ENCODE peak calls at places on chromosomes 4 and X, in six cellular contexts. T is vagina, G is kidney, B is body of pancreas, Y is nephron progenitor cell, K is foreskin keratinocyte. S is an unnamed sample.

GRCh38 chrX:10039821-10040793 is 72.9 kb downstream of the CLDN34 start:
- DNase-seq in T (no peak), G (no peak), B (no peak), Y (no peak), K (no peak), S (no peak)

GRCh38 chr4:184472540-184473264 is 1.6 kb downstream of the IRF2 start:
- DNase-seq in T (no peak), G (peak), B (peak), Y (peak), K (peak), S (peak)

GRCh38 chrX:154546354-154547244 is at the start of gene G6PD:
- DNase-seq in T (no peak), G (no peak), B (peak), Y (peak), K (peak), S (peak)

GRCh38 chrX:124719060-124719459 is 372.7 kb downstream of the SH2D1A start:
- DNase-seq in T (no peak), G (no peak), B (no peak), Y (no peak), K (no peak), S (no peak)

GRCh38 chrX:137166591-137166990 is 132.8 kb upstream of the GPR101 start:
- DNase-seq in T (no peak), G (no peak), B (peak), Y (peak), K (no peak), S (peak)

GRCh38 chr4:62618042-62618441 is 1417.9 kb downstream of the ADGRL3 start:
- DNase-seq in T (no peak), G (no peak), B (no peak), Y (no peak), K (no peak), S (no peak)

GRCh38 chrX:20530319-20530979 is 263.7 kb upstream of the RPS6KA3 start:
- DNase-seq in T (no peak), G (no peak), B (peak), Y (peak), K (no peak), S (peak)

GRCh38 chr4:24630937-24631336 is 46.6 kb upstream of the DHX15 start:
- DNase-seq in T (no peak), G (no peak), B (no peak), Y (no peak), K (no peak), S (no peak)

GRCh38 chr4:153409412-153409811 is 56.7 kb upstream of the TMEM131L start:
- DNase-seq in T (no peak), G (no peak), B (no peak), Y (no peak), K (peak), S (no peak)

GRCh38 chr4:15779336-15779735 is 1.2 kb downstream of the CD38 start:
- DNase-seq in T (no peak), G (no peak), B (peak), Y (peak), K (peak), S (peak)

GRCh38 chr4:21765810-21766407 is 182.7 kb downstream of the KCNIP4 start:
- DNase-seq in T (no peak), G (no peak), B (peak), Y (peak), K (peak), S (peak)

GRCh38 chrX:44344194-44344593 is 722 bp upstream of the EFHC2 start:
- DNase-seq in T (no peak), G (peak), B (no peak), Y (no peak), K (no peak), S (no peak)

GRCh38 chr4:4519296-4519898 is 22.5 kb downstream of the STX18 start:
- DNase-seq in T (no peak), G (no peak), B (no peak), Y (no peak), K (no peak), S (no peak)

GRCh38 chr4:176569301-176569700 is 223.4 kb downstream of the VEGFC start:
- DNase-seq in T (no peak), G (no peak), B (no peak), Y (no peak), K (no peak), S (no peak)

GRCh38 chrX:51496501-51497291 is at the start of gene NUDT11:
- DNase-seq in T (no peak), G (peak), B (peak), Y (peak), K (peak), S (peak)

GRCh38 chrX:49844622-49845021 is 15.5 kb downstream of the PAGE4 start:
- DNase-seq in T (no peak), G (no peak), B (no peak), Y (no peak), K (no peak), S (no peak)

GRCh38 chr4:166421556-166422156 is 548.6 kb downstream of the TLL1 start:
- DNase-seq in T (no peak), G (no peak), B (no peak), Y (no peak), K (peak), S (no peak)

GRCh38 chr4:161883157-161883556 is 280.6 kb downstream of the FSTL5 start:
- DNase-seq in T (no peak), G (no peak), B (no peak), Y (no peak), K (no peak), S (no peak)

GRCh38 chrX:77894921-77895886 is at the start of gene MAGT1:
- DNase-seq in T (peak), G (peak), B (peak), Y (peak), K (peak), S (peak)

GRCh38 chr4:8343051-8343966 is 73.8 kb downstream of the HTRA3 start:
- DNase-seq in T (peak), G (peak), B (no peak), Y (no peak), K (no peak), S (no peak)

GRCh38 chrX:107747596-107748161 is 27.9 kb downstream of the TSC22D3 start:
- DNase-seq in T (no peak), G (no peak), B (peak), Y (no peak), K (peak), S (no peak)

GRCh38 chr4:155033604-155034003 is 174.8 kb upstream of the NPY2R start:
- DNase-seq in T (no peak), G (no peak), B (no peak), Y (no peak), K (no peak), S (no peak)

GRCh38 chr4:42596918-42597317 is 60.0 kb downstream of the ATP8A1 start:
- DNase-seq in T (no peak), G (no peak), B (no peak), Y (no peak), K (no peak), S (no peak)

GRCh38 chr4:153233761-153234371 is 29.6 kb downstream of the TRIM2 start:
- DNase-seq in T (no peak), G (no peak), B (peak), Y (no peak), K (peak), S (no peak)

GRCh38 chr4:57148831-57149230 is 38.6 kb upstream of the IGFBP7 start:
- DNase-seq in T (no peak), G (no peak), B (no peak), Y (no peak), K (peak), S (no peak)

GRCh38 chr4:73679836-73680235 is 59.6 kb upstream of the RASSF6 start:
- DNase-seq in T (no peak), G (no peak), B (no peak), Y (no peak), K (peak), S (no peak)

GRCh38 chr4:150818661-150819060 is 196.4 kb downstream of the LRBA start:
- DNase-seq in T (no peak), G (no peak), B (no peak), Y (no peak), K (peak), S (no peak)

GRCh38 chr4:150817017-150817416 is 198.1 kb downstream of the LRBA start:
- DNase-seq in T (no peak), G (no peak), B (no peak), Y (no peak), K (no peak), S (no peak)

GRCh38 chr4:150818129-150818528 is 197.0 kb downstream of the LRBA start:
- DNase-seq in T (no peak), G (no peak), B (no peak), Y (no peak), K (no peak), S (no peak)

GRCh38 chr4:150816491-150816890 is 198.6 kb downstream of the LRBA start:
- DNase-seq in T (no peak), G (no peak), B (no peak), Y (no peak), K (no peak), S (no peak)

GRCh38 chr4:150814873-150815272 is 200.2 kb downstream of the LRBA start:
- DNase-seq in T (no peak), G (no peak), B (no peak), Y (no peak), K (no peak), S (no peak)
- TF ChIP-seq CTCF in T (no peak), G (no peak), B (no peak), Y (no peak), K (peak), S (no peak)

GRCh38 chr4:168831585-168831918 is 178.5 kb downstream of the CBR4 start:
- DNase-seq in T (no peak), G (no peak), B (no peak), Y (peak), K (no peak), S (no peak)

GRCh38 chr4:168830777-168831512 is 179.1 kb downstream of the CBR4 start:
- DNase-seq in T (no peak), G (no peak), B (no peak), Y (no peak), K (peak), S (no peak)

GRCh38 chr4:168835880-168836454 is 174.1 kb downstream of the CBR4 start:
- DNase-seq in T (no peak), G (no peak), B (no peak), Y (no peak), K (no peak), S (no peak)

GRCh38 chr4:168831919-168832745 is 177.9 kb downstream of the CBR4 start:
- DNase-seq in T (no peak), G (peak), B (peak), Y (peak), K (peak), S (peak)

DNA sequence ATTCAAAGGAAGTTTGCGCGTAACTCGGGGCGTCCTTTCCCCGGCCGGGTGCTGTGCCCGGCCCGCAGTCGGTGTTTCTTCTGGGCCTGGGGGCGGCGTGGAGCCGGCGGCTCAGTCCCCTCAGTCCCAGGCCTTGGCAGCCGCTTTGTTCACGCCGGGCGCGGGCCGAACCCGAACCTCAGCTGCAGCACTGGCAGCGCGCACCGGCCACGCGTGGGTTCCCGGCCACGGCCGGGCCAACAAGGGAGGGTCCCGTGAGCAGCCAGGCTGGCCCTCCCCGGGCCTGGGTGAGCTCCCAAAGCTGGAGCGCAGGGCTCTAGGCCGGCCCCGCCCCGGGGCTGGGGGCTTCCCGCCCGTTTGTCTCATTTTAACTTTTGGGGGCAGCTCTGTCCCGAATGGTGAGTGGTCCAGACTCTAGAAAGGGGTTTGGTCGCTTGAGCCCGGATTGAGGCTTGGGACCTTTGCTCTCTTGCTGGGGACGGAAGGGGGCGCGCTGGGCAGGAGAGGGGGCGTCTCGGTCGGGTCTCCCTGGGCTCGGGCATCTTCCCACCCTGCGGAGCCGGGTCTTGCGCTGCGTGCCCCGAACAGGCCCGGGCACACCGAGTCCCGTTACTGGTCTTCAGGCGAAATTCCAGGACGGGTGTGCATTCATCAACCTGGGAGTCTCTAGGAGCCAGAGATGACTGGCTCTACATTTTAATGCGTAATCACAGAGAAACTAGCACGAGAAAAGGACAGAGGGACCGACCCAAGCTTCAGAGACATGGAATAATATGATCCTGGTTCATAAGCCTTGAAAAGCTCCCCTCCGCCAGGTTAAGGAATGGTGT is 177.1 kb downstream of the CBR4 start:
- DNase-seq in T (no peak), G (peak), B (peak), Y (peak), K (peak), S (peak)
- TF ChIP-seq CTCF in T (no peak), G (no peak), B (no peak), Y (no peak), K (peak), S (no peak)

GRCh38 chrX:135737361-135738071 is 24.1 kb downstream of the CT45A1 start:
- DNase-seq in T (no peak), G (no peak), B (no peak), Y (no peak), K (no peak), S (no peak)
- TF ChIP-seq CTCF in T (no peak), G (no peak), B (no peak), Y (no peak), K (no peak), S (no peak)

DNA sequence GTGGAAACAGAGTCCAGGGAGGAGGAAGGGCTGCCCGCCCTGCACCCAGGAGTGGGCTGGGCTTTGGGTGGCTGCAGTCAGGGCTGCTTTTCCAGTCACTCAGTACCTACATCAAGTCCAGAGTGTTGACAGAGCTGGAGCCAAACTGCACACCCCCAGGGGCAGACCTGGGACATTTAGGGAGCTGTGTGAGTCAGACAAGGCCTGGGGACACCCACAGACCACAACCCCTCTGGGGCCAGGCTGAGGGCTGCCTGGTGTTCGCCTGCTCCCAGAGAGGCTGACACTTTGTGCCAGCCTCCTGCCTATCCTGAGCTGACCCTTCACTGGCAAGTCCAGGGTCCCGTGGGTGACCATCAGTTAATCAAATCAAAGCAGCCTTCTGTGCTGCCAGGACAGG is 240.0 kb downstream of the BCOR start:
- DNase-seq in T (no peak), G (no peak), B (no peak), Y (no peak), K (no peak), S (no peak)
- TF ChIP-seq CTCF in T (no peak), G (no peak), B (no peak), Y (no peak), K (no peak), S (no peak)

GRCh38 chr4:107666134-107666533 is 53.9 kb downstream of the PAPSS1 start:
- DNase-seq in T (no peak), G (no peak), B (no peak), Y (no peak), K (no peak), S (no peak)
- TF ChIP-seq CTCF in T (peak), G (peak), B (peak), Y (peak), K (peak), S (no peak)

GRCh38 chr4:174714393-174715211 is 114.4 kb downstream of the GLRA3 start:
- DNase-seq in T (no peak), G (no peak), B (peak), Y (peak), K (peak), S (peak)
- TF ChIP-seq CTCF in T (no peak), G (peak), B (peak), Y (peak), K (peak), S (peak)

DNA sequence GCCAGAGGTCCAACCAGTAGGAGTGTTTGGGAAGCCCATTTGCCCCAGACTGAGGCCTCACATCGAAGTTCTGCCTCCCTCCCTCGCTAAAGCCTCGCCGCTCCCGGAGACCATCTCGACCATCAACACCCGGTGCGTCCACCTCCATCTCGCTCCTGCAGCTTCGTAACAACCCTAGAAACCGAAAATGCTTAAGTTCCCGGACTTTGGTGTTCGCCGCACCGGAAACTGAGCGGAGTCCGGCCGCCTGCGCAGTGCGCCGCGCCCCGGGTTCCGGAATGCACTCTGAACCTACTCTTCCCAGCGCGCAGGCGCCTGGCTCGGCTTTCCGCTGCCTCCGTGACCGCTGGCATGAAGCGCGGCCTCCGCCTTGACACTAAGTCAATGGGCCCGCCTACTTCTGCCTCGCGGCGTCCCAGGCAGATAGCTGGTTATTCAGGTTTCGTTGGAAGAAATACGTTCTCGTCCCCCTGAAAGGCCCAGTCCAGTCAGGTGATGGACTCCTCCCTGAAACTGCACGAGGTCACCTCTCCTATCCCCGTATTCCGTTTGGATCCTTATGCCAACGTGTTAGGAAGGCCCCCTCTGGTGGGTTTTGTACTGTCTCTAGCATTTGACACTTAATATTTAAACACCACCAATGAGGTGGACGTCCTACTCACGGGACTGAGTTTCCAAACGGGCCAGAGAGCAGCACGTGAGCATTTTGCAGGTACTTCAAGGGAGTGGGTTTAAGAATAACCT is 21.4 kb downstream of the FABP2 start:
- DNase-seq in T (no peak), G (peak), B (peak), Y (peak), K (peak), S (peak)
- TF ChIP-seq CTCF in T (no peak), G (no peak), B (no peak), Y (no peak), K (peak), S (no peak)